ENCODE peak calls at places on chromosomes 11 and 22, in six cellular contexts. One of them, this sample, is unnamed.

GRCh38 chr11:17171342-17171741 is 36.4 kb downstream of the PIK3C2A start:
- DNase-seq in osteocyte: no peak
- DNase-seq in CD4-positive, alpha-beta T cell: no peak
- DNase-seq in uterus: no peak
- DNase-seq in coronary artery: no peak
- DNase-seq in neural crest cell: no peak
- DNase-seq in this sample: no peak

GRCh38 chr11:8219257-8220021 is 44.2 kb downstream of the LMO1 start:
- DNase-seq in osteocyte: no peak
- DNase-seq in CD4-positive, alpha-beta T cell: no peak
- DNase-seq in uterus: no peak
- DNase-seq in coronary artery: no peak
- DNase-seq in neural crest cell: no peak
- DNase-seq in this sample: peak; percentile 60

GRCh38 chr11:96090711-96091110 is 166.8 kb upstream of the MTMR2 start:
- DNase-seq in osteocyte: no peak
- DNase-seq in CD4-positive, alpha-beta T cell: no peak
- DNase-seq in uterus: no peak
- DNase-seq in coronary artery: no peak
- DNase-seq in neural crest cell: no peak
- DNase-seq in this sample: no peak

GRCh38 chr22:30226192-30226832 is 20.2 kb downstream of the LIF start:
- DNase-seq in osteocyte: no peak
- DNase-seq in CD4-positive, alpha-beta T cell: no peak
- DNase-seq in uterus: no peak
- DNase-seq in coronary artery: no peak
- DNase-seq in neural crest cell: no peak
- DNase-seq in this sample: no peak

GRCh38 chr11:119065369-119065768 is 2.2 kb upstream of the VPS11 start:
- DNase-seq in osteocyte: no peak
- DNase-seq in CD4-positive, alpha-beta T cell: peak; percentile 29
- DNase-seq in uterus: no peak
- DNase-seq in coronary artery: no peak
- DNase-seq in neural crest cell: no peak
- DNase-seq in this sample: no peak

GRCh38 chr11:2761131-2762030 is 61.6 kb upstream of the KCNQ1OT1 start:
- DNase-seq in osteocyte: peak; percentile 82
- DNase-seq in CD4-positive, alpha-beta T cell: no peak
- DNase-seq in uterus: no peak
- DNase-seq in coronary artery: peak; percentile 67
- DNase-seq in neural crest cell: no peak
- DNase-seq in this sample: peak; percentile 91

GRCh38 chr22:36395922-36396321 is 8.2 kb upstream of the MYH9 start:
- DNase-seq in osteocyte: no peak
- DNase-seq in CD4-positive, alpha-beta T cell: no peak
- DNase-seq in uterus: no peak
- DNase-seq in coronary artery: no peak
- DNase-seq in neural crest cell: no peak
- DNase-seq in this sample: no peak

GRCh38 chr22:27574651-27575050 is 226.9 kb downstream of the MN1 start:
- DNase-seq in osteocyte: no peak
- DNase-seq in CD4-positive, alpha-beta T cell: no peak
- DNase-seq in uterus: no peak
- DNase-seq in coronary artery: no peak
- DNase-seq in neural crest cell: no peak
- DNase-seq in this sample: no peak

GRCh38 chr11:118757881-118758399 is 33.0 kb downstream of the DDX6 start:
- DNase-seq in osteocyte: no peak
- DNase-seq in CD4-positive, alpha-beta T cell: no peak
- DNase-seq in uterus: no peak
- DNase-seq in coronary artery: no peak
- DNase-seq in neural crest cell: no peak
- DNase-seq in this sample: no peak

GRCh38 chr11:64741393-64742086 is 2.4 kb downstream of the RASGRP2 start:
- DNase-seq in osteocyte: no peak
- DNase-seq in CD4-positive, alpha-beta T cell: no peak
- DNase-seq in uterus: no peak
- DNase-seq in coronary artery: no peak
- DNase-seq in neural crest cell: no peak
- DNase-seq in this sample: no peak

GRCh38 chr22:29216873-29217666 is 11.4 kb downstream of the EMID1 start:
- DNase-seq in osteocyte: no peak
- DNase-seq in CD4-positive, alpha-beta T cell: no peak
- DNase-seq in uterus: no peak
- DNase-seq in coronary artery: peak; percentile 71
- DNase-seq in neural crest cell: no peak
- DNase-seq in this sample: peak; percentile 28

GRCh38 chr11:118380571-118380970 is 20.8 kb upstream of the ATP5MG start:
- DNase-seq in osteocyte: no peak
- DNase-seq in CD4-positive, alpha-beta T cell: no peak
- DNase-seq in uterus: no peak
- DNase-seq in coronary artery: no peak
- DNase-seq in neural crest cell: no peak
- DNase-seq in this sample: no peak

GRCh38 chr22:38513063-38513462 is 7.0 kb upstream of the DDX17 start:
- DNase-seq in osteocyte: no peak
- DNase-seq in CD4-positive, alpha-beta T cell: peak; percentile 37
- DNase-seq in uterus: no peak
- DNase-seq in coronary artery: no peak
- DNase-seq in neural crest cell: no peak
- DNase-seq in this sample: no peak

GRCh38 chr11:12206529-12206928 is 96.1 kb downstream of the MICAL2 start:
- DNase-seq in osteocyte: no peak
- DNase-seq in CD4-positive, alpha-beta T cell: no peak
- DNase-seq in uterus: no peak
- DNase-seq in coronary artery: no peak
- DNase-seq in neural crest cell: no peak
- DNase-seq in this sample: peak; percentile 28

GRCh38 chr22:40855104-40855959 is 1.1 kb downstream of the ST13 start:
- DNase-seq in osteocyte: no peak
- DNase-seq in CD4-positive, alpha-beta T cell: no peak
- DNase-seq in uterus: peak; percentile 30
- DNase-seq in coronary artery: no peak
- DNase-seq in neural crest cell: no peak
- DNase-seq in this sample: no peak

GRCh38 chr11:62999649-63000048 is 14.9 kb upstream of the SLC22A6 start:
- DNase-seq in osteocyte: no peak
- DNase-seq in CD4-positive, alpha-beta T cell: no peak
- DNase-seq in uterus: no peak
- DNase-seq in coronary artery: no peak
- DNase-seq in neural crest cell: no peak
- DNase-seq in this sample: no peak

GRCh38 chr22:49926916-49927315 is 8.5 kb downstream of the CRELD2 start:
- DNase-seq in osteocyte: no peak
- DNase-seq in CD4-positive, alpha-beta T cell: no peak
- DNase-seq in uterus: no peak
- DNase-seq in coronary artery: no peak
- DNase-seq in neural crest cell: no peak
- DNase-seq in this sample: no peak

GRCh38 chr11:78564037-78564888 is 10.4 kb downstream of the NARS2 start:
- DNase-seq in osteocyte: no peak
- DNase-seq in CD4-positive, alpha-beta T cell: no peak
- DNase-seq in uterus: no peak
- DNase-seq in coronary artery: no peak
- DNase-seq in neural crest cell: peak; percentile 54
- DNase-seq in this sample: no peak
- TF ChIP-seq CTCF in osteocyte: peak; percentile 74
- TF ChIP-seq CTCF in CD4-positive, alpha-beta T cell: peak; percentile 87
- TF ChIP-seq CTCF in uterus: peak; percentile 77
- TF ChIP-seq CTCF in coronary artery: peak; percentile 69
- TF ChIP-seq CTCF in neural crest cell: peak; percentile 88
- TF ChIP-seq CTCF in this sample: peak; percentile 93

GRCh38 chr11:108970221-108970991 is 305.5 kb downstream of the DDX10 start:
- DNase-seq in osteocyte: no peak
- DNase-seq in CD4-positive, alpha-beta T cell: no peak
- DNase-seq in uterus: no peak
- DNase-seq in coronary artery: no peak
- DNase-seq in neural crest cell: no peak
- DNase-seq in this sample: no peak
- TF ChIP-seq CTCF in osteocyte: peak; percentile 16
- TF ChIP-seq CTCF in CD4-positive, alpha-beta T cell: no peak
- TF ChIP-seq CTCF in uterus: no peak
- TF ChIP-seq CTCF in coronary artery: no peak
- TF ChIP-seq CTCF in neural crest cell: no peak
- TF ChIP-seq CTCF in this sample: peak; percentile 33

GRCh38 chr22:32775957-32776356 is 25.5 kb upstream of the TIMP3 start:
- DNase-seq in osteocyte: no peak
- DNase-seq in CD4-positive, alpha-beta T cell: no peak
- DNase-seq in uterus: no peak
- DNase-seq in coronary artery: no peak
- DNase-seq in neural crest cell: no peak
- DNase-seq in this sample: no peak
- TF ChIP-seq CTCF in osteocyte: peak; percentile 32
- TF ChIP-seq CTCF in CD4-positive, alpha-beta T cell: no peak
- TF ChIP-seq CTCF in uterus: no peak
- TF ChIP-seq CTCF in coronary artery: no peak
- TF ChIP-seq CTCF in neural crest cell: peak; percentile 54
- TF ChIP-seq CTCF in this sample: peak; percentile 63

DNA sequence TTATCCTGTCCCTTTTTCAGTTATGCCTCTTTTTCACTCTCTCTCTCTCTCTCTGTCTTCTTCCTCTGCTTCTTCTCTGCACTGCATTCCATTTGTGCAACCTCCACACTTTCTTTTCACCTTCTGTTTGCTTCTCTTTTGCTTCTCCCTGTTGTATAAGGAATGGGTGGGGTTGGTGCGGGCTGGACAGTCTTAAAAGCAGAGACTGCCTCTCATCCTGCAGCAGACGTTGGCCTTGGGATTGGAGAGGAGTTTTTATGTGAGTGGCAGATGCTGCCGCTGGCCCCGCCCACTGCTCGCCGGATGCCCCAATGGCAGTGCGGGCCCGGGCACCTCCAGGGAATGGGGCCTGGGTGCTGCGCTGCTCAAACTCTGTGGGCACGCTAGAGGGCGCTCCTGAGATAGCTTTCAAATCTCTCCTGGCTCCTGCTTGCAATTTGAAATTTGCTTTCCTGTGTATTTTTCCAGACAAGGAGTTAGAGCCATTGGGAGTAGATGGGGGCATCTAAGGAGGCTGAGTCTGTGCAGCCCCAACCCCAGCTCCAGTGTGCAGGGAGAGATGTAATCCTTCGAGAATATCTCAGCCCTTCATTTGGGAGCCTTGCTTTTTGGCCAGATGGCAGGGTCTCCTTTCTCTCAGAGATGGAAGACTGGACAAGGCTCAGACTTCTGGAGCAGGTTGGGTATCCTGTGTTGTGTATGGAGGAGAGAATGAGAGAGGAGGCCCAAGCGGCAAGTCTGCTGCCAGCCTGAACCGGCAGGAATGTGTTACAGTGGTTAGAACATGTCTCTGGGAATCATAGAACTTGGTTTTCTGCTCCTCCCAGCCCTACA is 81.2 kb downstream of the GRAMD1B start:
- DNase-seq in osteocyte: peak; percentile 96
- DNase-seq in CD4-positive, alpha-beta T cell: peak; percentile 55
- DNase-seq in uterus: peak; percentile 77
- DNase-seq in coronary artery: no peak
- DNase-seq in neural crest cell: peak; percentile 94
- DNase-seq in this sample: no peak
- TF ChIP-seq CTCF in osteocyte: peak; percentile 95
- TF ChIP-seq CTCF in CD4-positive, alpha-beta T cell: peak; percentile 85
- TF ChIP-seq CTCF in uterus: peak; percentile 67
- TF ChIP-seq CTCF in coronary artery: peak; percentile 62
- TF ChIP-seq CTCF in neural crest cell: peak; percentile 94
- TF ChIP-seq CTCF in this sample: peak; percentile 95

GRCh38 chr11:32432565-32433248 is 2.6 kb downstream of the WT1 start:
- DNase-seq in osteocyte: no peak
- DNase-seq in CD4-positive, alpha-beta T cell: no peak
- DNase-seq in uterus: no peak
- DNase-seq in coronary artery: no peak
- DNase-seq in neural crest cell: no peak
- DNase-seq in this sample: no peak

GRCh38 chr11:32431657-32432056 is 3.7 kb downstream of the WT1 start:
- DNase-seq in osteocyte: no peak
- DNase-seq in CD4-positive, alpha-beta T cell: no peak
- DNase-seq in uterus: no peak
- DNase-seq in coronary artery: no peak
- DNase-seq in neural crest cell: no peak
- DNase-seq in this sample: no peak

GRCh38 chr11:32428665-32429293 is 6.6 kb downstream of the WT1 start:
- DNase-seq in osteocyte: no peak
- DNase-seq in CD4-positive, alpha-beta T cell: no peak
- DNase-seq in uterus: peak; percentile 40
- DNase-seq in coronary artery: no peak
- DNase-seq in neural crest cell: no peak
- DNase-seq in this sample: no peak

GRCh38 chr11:32429477-32429876 is 5.9 kb downstream of the WT1 start:
- DNase-seq in osteocyte: no peak
- DNase-seq in CD4-positive, alpha-beta T cell: no peak
- DNase-seq in uterus: no peak
- DNase-seq in coronary artery: no peak
- DNase-seq in neural crest cell: no peak
- DNase-seq in this sample: no peak

GRCh38 chr11:32430586-32431357 is 4.6 kb downstream of the WT1 start:
- DNase-seq in osteocyte: peak; percentile 84
- DNase-seq in CD4-positive, alpha-beta T cell: no peak
- DNase-seq in uterus: peak; percentile 49
- DNase-seq in coronary artery: no peak
- DNase-seq in neural crest cell: peak; percentile 5
- DNase-seq in this sample: no peak
- TF ChIP-seq CTCF in osteocyte: no peak
- TF ChIP-seq CTCF in CD4-positive, alpha-beta T cell: no peak
- TF ChIP-seq CTCF in uterus: no peak
- TF ChIP-seq CTCF in coronary artery: no peak
- TF ChIP-seq CTCF in neural crest cell: peak; percentile 40
- TF ChIP-seq CTCF in this sample: peak; percentile 14

This sample was measured in chondrocyte.